ENCODE peak calls at places on chromosomes 6 and 20, in eight cellular contexts. W, O, A, C, U, Y, R and T are unnamed samples.

GRCh38 chr6:155524249-155524651 is 68.6 kb upstream of the NOX3 start:
- DNase-seq in W (no peak), O (peak; percentile 29), A (peak; percentile 57), C (peak; percentile 20), U (no peak), Y (no peak), R (peak; percentile 86), T (no peak)

GRCh38 chr6:11595903-11596302 is 58.4 kb downstream of the TMEM170B start:
- DNase-seq in W (no peak), O (peak; percentile 26), A (no peak), C (no peak), U (no peak), Y (peak; percentile 53), R (no peak), T (no peak)

GRCh38 chr6:56343295-56343694 is 95.9 kb upstream of the COL21A1 start:
- DNase-seq in W (no peak), O (no peak), A (no peak), C (no peak), U (no peak), Y (no peak), R (no peak), T (no peak)

GRCh38 chr20:58870293-58871014 is 17.9 kb downstream of the GNAS start:
- DNase-seq in W (peak; percentile 78), O (peak; percentile 49), A (peak; percentile 72), C (peak; percentile 61), U (peak; percentile 66), Y (no peak), R (peak; percentile 72), T (peak; percentile 52)

GRCh38 chr20:34268851-34269668 is 27.8 kb downstream of the ASIP start:
- DNase-seq in W (peak; percentile 71), O (no peak), A (peak; percentile 32), C (no peak), U (no peak), Y (no peak), R (no peak), T (no peak)

GRCh38 chr20:62821726-62822210 is 4.9 kb downstream of the COL9A3 start:
- DNase-seq in W (no peak), O (no peak), A (no peak), C (no peak), U (no peak), Y (no peak), R (no peak), T (no peak)

GRCh38 chr20:63006611-63007471 is at the start of gene BHLHE23:
- DNase-seq in W (no peak), O (no peak), A (no peak), C (peak; percentile 29), U (no peak), Y (no peak), R (no peak), T (no peak)

GRCh38 chr6:14766595-14766994 is 479.3 kb upstream of the JARID2 start:
- DNase-seq in W (no peak), O (no peak), A (no peak), C (no peak), U (no peak), Y (no peak), R (no peak), T (no peak)

GRCh38 chr20:32510120-32510600 is 75.0 kb downstream of the NOL4L start:
- DNase-seq in W (no peak), O (no peak), A (no peak), C (no peak), U (no peak), Y (no peak), R (no peak), T (no peak)

GRCh38 chr6:82015043-82015442 is 232.5 kb downstream of the IBTK start:
- DNase-seq in W (no peak), O (peak; percentile 51), A (no peak), C (no peak), U (no peak), Y (no peak), R (peak; percentile 91), T (no peak)

GRCh38 chr20:57714409-57715267 is 4.8 kb upstream of the PMEPA1 start:
- DNase-seq in W (no peak), O (peak; percentile 32), A (peak; percentile 64), C (no peak), U (no peak), Y (no peak), R (peak; percentile 98), T (no peak)

GRCh38 chr6:90078513-90079289 is 184.4 kb downstream of the GJA10 start:
- DNase-seq in W (no peak), O (no peak), A (no peak), C (no peak), U (peak; percentile 58), Y (no peak), R (no peak), T (no peak)

GRCh38 chr6:7424967-7425807 is 35.6 kb downstream of the RIOK1 start:
- DNase-seq in W (no peak), O (peak; percentile 57), A (peak; percentile 75), C (peak; percentile 1), U (no peak), Y (no peak), R (peak; percentile 57), T (no peak)

GRCh38 chr20:19992996-19993908 is 23.9 kb upstream of the NAA20 start:
- DNase-seq in W (no peak), O (peak; percentile 88), A (peak; percentile 88), C (no peak), U (no peak), Y (no peak), R (peak; percentile 99), T (no peak)

GRCh38 chr6:34791164-34791841 is 580 bp upstream of the BLTP3A start:
- DNase-seq in W (peak; percentile 78), O (no peak), A (peak; percentile 31), C (peak; percentile 58), U (no peak), Y (peak; percentile 91), R (peak; percentile 48), T (peak; percentile 64)

GRCh38 chr20:31985152-31985551 is 17.2 kb downstream of the XKR7 start:
- DNase-seq in W (no peak), O (no peak), A (no peak), C (no peak), U (no peak), Y (no peak), R (no peak), T (peak; percentile 70)